ENCODE peak calls at places on chromosome 9, in four cellular contexts. One of them, this sample, is unnamed.

GRCh38 chr9:85224301-85224700 is 517.5 kb downstream of the AGTPBP1 start:
- DNase-seq in kidney: no peak
- DNase-seq in naive thymus-derived CD4-positive, alpha-beta T cell: no peak
- DNase-seq in T-helper 17 cell: no peak
- DNase-seq in this sample: no peak

GRCh38 chr9:6049798-6050197 is 34.4 kb upstream of the RANBP6 start:
- DNase-seq in naive thymus-derived CD4-positive, alpha-beta T cell: peak; percentile 34
- DNase-seq in T-helper 17 cell: no peak
- DNase-seq in kidney: no peak
- DNase-seq in this sample: no peak

GRCh38 chr9:117555964-117556629 is 141.2 kb upstream of the ASTN2 start:
- DNase-seq in T-helper 17 cell: no peak
- DNase-seq in naive thymus-derived CD4-positive, alpha-beta T cell: no peak
- DNase-seq in kidney: no peak
- DNase-seq in this sample: no peak

GRCh38 chr9:107312651-107313050 is 29.6 kb downstream of the RAD23B start:
- DNase-seq in naive thymus-derived CD4-positive, alpha-beta T cell: no peak
- DNase-seq in kidney: no peak
- DNase-seq in T-helper 17 cell: no peak
- DNase-seq in this sample: no peak

GRCh38 chr9:88892729-88893128 is 98.5 kb upstream of the S1PR3 start:
- DNase-seq in kidney: no peak
- DNase-seq in T-helper 17 cell: no peak
- DNase-seq in naive thymus-derived CD4-positive, alpha-beta T cell: no peak
- DNase-seq in this sample: no peak

GRCh38 chr9:81395301-81396054 is 293.9 kb downstream of the TLE1 start:
- DNase-seq in T-helper 17 cell: no peak
- DNase-seq in kidney: no peak
- DNase-seq in naive thymus-derived CD4-positive, alpha-beta T cell: no peak
- DNase-seq in this sample: no peak

GRCh38 chr9:84170521-84171141 is 169.9 kb downstream of the SLC28A3 start:
- DNase-seq in naive thymus-derived CD4-positive, alpha-beta T cell: no peak
- DNase-seq in T-helper 17 cell: no peak
- DNase-seq in kidney: peak; percentile 91
- DNase-seq in this sample: peak; percentile 72

GRCh38 chr9:2291980-2292704 is 277.0 kb downstream of the SMARCA2 start:
- DNase-seq in T-helper 17 cell: no peak
- DNase-seq in kidney: no peak
- DNase-seq in naive thymus-derived CD4-positive, alpha-beta T cell: no peak
- DNase-seq in this sample: no peak

GRCh38 chr9:5493597-5494511 is 16.5 kb upstream of the PDCD1LG2 start:
- DNase-seq in kidney: no peak
- DNase-seq in naive thymus-derived CD4-positive, alpha-beta T cell: no peak
- DNase-seq in T-helper 17 cell: no peak
- DNase-seq in this sample: peak; percentile 55

GRCh38 chr9:15885464-15885863 is 332.6 kb downstream of the CCDC171 start:
- DNase-seq in T-helper 17 cell: no peak
- DNase-seq in kidney: no peak
- DNase-seq in naive thymus-derived CD4-positive, alpha-beta T cell: no peak
- DNase-seq in this sample: no peak

GRCh38 chr9:90064248-90064647 is 459.4 kb downstream of the GADD45G start:
- DNase-seq in kidney: no peak
- DNase-seq in T-helper 17 cell: no peak
- DNase-seq in naive thymus-derived CD4-positive, alpha-beta T cell: no peak
- DNase-seq in this sample: no peak

GRCh38 chr9:116661037-116661954 is 25.8 kb upstream of the TRIM32 start:
- DNase-seq in naive thymus-derived CD4-positive, alpha-beta T cell: peak; percentile 39
- DNase-seq in T-helper 17 cell: no peak
- DNase-seq in kidney: no peak
- DNase-seq in this sample: peak; percentile 50

GRCh38 chr9:3879731-3880493 is 354.1 kb upstream of the RFX3 start:
- DNase-seq in T-helper 17 cell: no peak
- DNase-seq in naive thymus-derived CD4-positive, alpha-beta T cell: no peak
- DNase-seq in kidney: no peak
- DNase-seq in this sample: no peak

GRCh38 chr9:109476781-109477268 is 21.3 kb downstream of the PTPN3 start:
- DNase-seq in naive thymus-derived CD4-positive, alpha-beta T cell: no peak
- DNase-seq in kidney: no peak
- DNase-seq in T-helper 17 cell: no peak
- DNase-seq in this sample: no peak

GRCh38 chr9:113187935-113188595 is 33.0 kb downstream of the FKBP15 start:
- DNase-seq in T-helper 17 cell: no peak
- DNase-seq in naive thymus-derived CD4-positive, alpha-beta T cell: no peak
- DNase-seq in kidney: peak; percentile 73
- DNase-seq in this sample: no peak

GRCh38 chr9:72931897-72932296 is 21.0 kb downstream of the ALDH1A1 start:
- DNase-seq in naive thymus-derived CD4-positive, alpha-beta T cell: no peak
- DNase-seq in T-helper 17 cell: no peak
- DNase-seq in kidney: no peak
- DNase-seq in this sample: no peak

GRCh38 chr9:133763272-133764183 is 25.4 kb upstream of the SARDH start:
- DNase-seq in T-helper 17 cell: no peak
- DNase-seq in naive thymus-derived CD4-positive, alpha-beta T cell: no peak
- DNase-seq in kidney: peak; percentile 35
- DNase-seq in this sample: no peak

GRCh38 chr9:95181226-95181818 is 136.2 kb downstream of the FANCC start:
- DNase-seq in T-helper 17 cell: no peak
- DNase-seq in naive thymus-derived CD4-positive, alpha-beta T cell: peak; percentile 15
- DNase-seq in kidney: no peak
- DNase-seq in this sample: no peak

GRCh38 chr9:130053504-130054427 is at the start of gene GPR107:
- DNase-seq in T-helper 17 cell: peak; percentile 66
- DNase-seq in naive thymus-derived CD4-positive, alpha-beta T cell: peak; percentile 74
- DNase-seq in kidney: peak; percentile 94
- DNase-seq in this sample: peak; percentile 73

GRCh38 chr9:5626727-5627634 is 1.9 kb upstream of the RIC1 start:
- DNase-seq in kidney: no peak
- DNase-seq in naive thymus-derived CD4-positive, alpha-beta T cell: peak; percentile 83
- DNase-seq in T-helper 17 cell: no peak
- DNase-seq in this sample: no peak

GRCh38 chr9:127912882-127913281 is 4.0 kb downstream of the ST6GALNAC4 start:
- DNase-seq in naive thymus-derived CD4-positive, alpha-beta T cell: no peak
- DNase-seq in T-helper 17 cell: no peak
- DNase-seq in kidney: no peak
- DNase-seq in this sample: peak; percentile 71

GRCh38 chr9:68780735-68781134 is 75.7 kb downstream of the PIP5K1B start:
- DNase-seq in kidney: no peak
- DNase-seq in naive thymus-derived CD4-positive, alpha-beta T cell: no peak
- DNase-seq in T-helper 17 cell: no peak
- DNase-seq in this sample: no peak

GRCh38 chr9:31585158-31585557 is 799.3 kb upstream of the ACO1 start:
- DNase-seq in naive thymus-derived CD4-positive, alpha-beta T cell: no peak
- DNase-seq in T-helper 17 cell: no peak
- DNase-seq in kidney: no peak
- DNase-seq in this sample: no peak

GRCh38 chr9:104304925-104305324 is 199.1 kb upstream of the OR13F1 start:
- DNase-seq in kidney: no peak
- DNase-seq in T-helper 17 cell: no peak
- DNase-seq in naive thymus-derived CD4-positive, alpha-beta T cell: no peak
- DNase-seq in this sample: no peak

GRCh38 chr9:70947086-70947485 is 174.3 kb downstream of the TRPM3 start:
- DNase-seq in T-helper 17 cell: no peak
- DNase-seq in kidney: no peak
- DNase-seq in naive thymus-derived CD4-positive, alpha-beta T cell: no peak
- DNase-seq in this sample: no peak

GRCh38 chr9:93940951-93941350 is 14.2 kb downstream of the BARX1 start:
- DNase-seq in naive thymus-derived CD4-positive, alpha-beta T cell: no peak
- DNase-seq in kidney: no peak
- DNase-seq in T-helper 17 cell: no peak
- DNase-seq in this sample: no peak

GRCh38 chr9:127158995-127159801 is 36.8 kb upstream of the ANGPTL2 start:
- DNase-seq in naive thymus-derived CD4-positive, alpha-beta T cell: no peak
- DNase-seq in kidney: peak; percentile 84
- DNase-seq in T-helper 17 cell: no peak
- DNase-seq in this sample: peak; percentile 71

GRCh38 chr9:34337404-34337803 is 8.0 kb downstream of the NUDT2 start:
- DNase-seq in kidney: no peak
- DNase-seq in T-helper 17 cell: no peak
- DNase-seq in naive thymus-derived CD4-positive, alpha-beta T cell: no peak
- DNase-seq in this sample: no peak

GRCh38 chr9:130276121-130276520 is 10.6 kb downstream of the HMCN2 start:
- DNase-seq in kidney: no peak
- DNase-seq in T-helper 17 cell: no peak
- DNase-seq in naive thymus-derived CD4-positive, alpha-beta T cell: no peak
- DNase-seq in this sample: no peak

GRCh38 chr9:272251-273213 is 57.9 kb downstream of the DOCK8 start:
- DNase-seq in naive thymus-derived CD4-positive, alpha-beta T cell: peak; percentile 90
- DNase-seq in T-helper 17 cell: peak; percentile 41
- DNase-seq in kidney: no peak
- DNase-seq in this sample: peak; percentile 75

GRCh38 chr9:128419061-128419925 is 1.4 kb upstream of the CERCAM start:
- DNase-seq in T-helper 17 cell: no peak
- DNase-seq in naive thymus-derived CD4-positive, alpha-beta T cell: no peak
- DNase-seq in kidney: no peak
- DNase-seq in this sample: no peak

GRCh38 chr9:135602789-135603481 is 36.4 kb downstream of the GLT6D1 start:
- DNase-seq in kidney: no peak
- DNase-seq in naive thymus-derived CD4-positive, alpha-beta T cell: peak; percentile 37
- DNase-seq in T-helper 17 cell: no peak
- DNase-seq in this sample: peak; percentile 67

GRCh38 chr9:76419782-76420380 is 25.7 kb upstream of the RFK start:
- DNase-seq in T-helper 17 cell: no peak
- DNase-seq in kidney: no peak
- DNase-seq in naive thymus-derived CD4-positive, alpha-beta T cell: peak; percentile 5
- DNase-seq in this sample: no peak

GRCh38 chr9:77735515-77735914 is 87.4 kb upstream of the GNA14 start:
- DNase-seq in kidney: no peak
- DNase-seq in T-helper 17 cell: no peak
- DNase-seq in naive thymus-derived CD4-positive, alpha-beta T cell: no peak
- DNase-seq in this sample: no peak

GRCh38 chr9:84988621-84989020 is 319.1 kb downstream of the NTRK2 start:
- DNase-seq in naive thymus-derived CD4-positive, alpha-beta T cell: no peak
- DNase-seq in T-helper 17 cell: no peak
- DNase-seq in kidney: no peak
- DNase-seq in this sample: no peak

GRCh38 chr9:26112724-26113123 is 434.5 kb upstream of the TUSC1 start:
- DNase-seq in naive thymus-derived CD4-positive, alpha-beta T cell: no peak
- DNase-seq in T-helper 17 cell: no peak
- DNase-seq in kidney: no peak
- DNase-seq in this sample: no peak

GRCh38 chr9:122518841-122519240 is at the start of gene OR1J4:
- DNase-seq in kidney: no peak
- DNase-seq in naive thymus-derived CD4-positive, alpha-beta T cell: no peak
- DNase-seq in T-helper 17 cell: no peak
- DNase-seq in this sample: no peak

GRCh38 chr9:122518226-122518625 is 715 bp upstream of the OR1J4 start:
- DNase-seq in kidney: no peak
- DNase-seq in naive thymus-derived CD4-positive, alpha-beta T cell: no peak
- DNase-seq in T-helper 17 cell: no peak
- DNase-seq in this sample: no peak

DNA sequence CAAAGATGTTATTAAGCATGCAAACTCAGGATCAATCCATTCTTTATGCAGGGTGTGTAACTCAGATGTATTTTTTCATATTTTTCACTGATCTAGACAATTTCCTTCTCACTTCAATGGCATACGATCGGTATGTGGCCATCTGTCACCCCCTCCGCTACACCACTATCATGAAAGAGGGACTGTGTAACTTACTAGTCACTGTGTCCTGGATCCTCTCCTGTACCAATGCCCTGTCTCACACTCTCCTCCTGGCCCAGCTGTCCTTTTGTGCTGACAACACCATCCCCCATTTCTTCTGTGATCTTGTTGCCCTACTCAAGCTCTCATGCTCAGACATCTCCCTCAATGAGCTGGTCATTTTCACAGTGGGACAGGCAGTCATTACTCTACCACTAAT is 435 bp downstream of the OR1J4 start:
- DNase-seq in kidney: no peak
- DNase-seq in naive thymus-derived CD4-positive, alpha-beta T cell: no peak
- DNase-seq in T-helper 17 cell: no peak
- DNase-seq in this sample: no peak
- H3K9me3 ChIP-seq in kidney: no peaks in the 10 kb centered on the region
- H3K9me3 ChIP-seq in naive thymus-derived CD4-positive, alpha-beta T cell: no peaks in the 10 kb centered on the region
- H3K9me3 ChIP-seq in T-helper 17 cell: no peaks in the 10 kb centered on the region
- H3K9me3 ChIP-seq in this sample: no peaks in the 10 kb centered on the region

DNA sequence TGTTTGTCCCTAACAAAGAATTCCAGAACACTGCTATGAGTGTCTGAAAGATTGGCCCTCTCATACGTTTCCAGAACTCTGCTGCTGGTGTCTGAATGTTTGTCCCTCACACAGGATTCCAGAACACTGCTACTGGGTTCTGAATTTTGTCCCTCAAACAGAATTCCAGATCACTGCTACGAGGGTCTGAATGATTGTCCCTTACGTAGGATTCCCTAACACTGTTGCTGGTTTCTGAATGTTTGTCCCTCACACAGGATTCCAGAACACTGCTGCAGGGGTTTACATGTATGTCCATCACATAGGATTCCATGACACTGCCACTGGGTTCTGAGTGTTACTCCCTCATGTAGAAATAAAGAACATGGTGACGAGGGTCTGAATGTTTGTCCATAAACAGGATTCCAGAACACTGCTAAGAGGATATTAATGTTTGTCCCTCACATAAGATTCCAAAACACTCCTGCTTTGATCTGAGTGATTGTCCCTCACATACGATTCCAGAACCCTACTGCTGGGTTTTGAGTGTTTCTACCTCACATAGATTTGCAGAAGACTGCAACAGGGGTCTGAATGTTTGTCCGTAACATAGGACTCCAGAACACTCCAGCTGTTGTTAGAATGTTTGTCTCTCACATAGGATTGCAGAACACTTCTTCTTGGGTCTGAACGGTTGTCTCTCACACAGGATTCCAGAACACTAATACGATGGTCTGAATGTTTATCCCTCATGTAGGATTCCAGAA is 214.4 kb downstream of the FOXD4L6 start:
- DNase-seq in kidney: no peak
- DNase-seq in naive thymus-derived CD4-positive, alpha-beta T cell: no peak
- DNase-seq in T-helper 17 cell: no peak
- DNase-seq in this sample: no peak
- H3K9me3 ChIP-seq in kidney: peaks cover 77% of the 10 kb centered on the region
- H3K9me3 ChIP-seq in naive thymus-derived CD4-positive, alpha-beta T cell: peaks cover 71% of the 10 kb centered on the region
- H3K9me3 ChIP-seq in T-helper 17 cell: peaks cover 57% of the 10 kb centered on the region
- H3K9me3 ChIP-seq in this sample: peaks cover 79% of the 10 kb centered on the region

GRCh38 chr9:138077898-138078540 is 200.4 kb downstream of the CACNA1B start:
- DNase-seq in T-helper 17 cell: no peak
- DNase-seq in naive thymus-derived CD4-positive, alpha-beta T cell: no peak
- DNase-seq in kidney: peak; percentile 34
- DNase-seq in this sample: no peak

GRCh38 chr9:138075961-138076649 is 198.5 kb downstream of the CACNA1B start:
- DNase-seq in kidney: peak; percentile 52
- DNase-seq in T-helper 17 cell: no peak
- DNase-seq in naive thymus-derived CD4-positive, alpha-beta T cell: no peak
- DNase-seq in this sample: peak; percentile 9

GRCh38 chr9:138075496-138075895 is 197.9 kb downstream of the CACNA1B start:
- DNase-seq in kidney: peak; percentile 63
- DNase-seq in naive thymus-derived CD4-positive, alpha-beta T cell: no peak
- DNase-seq in T-helper 17 cell: no peak
- DNase-seq in this sample: peak; percentile 15

GRCh38 chr9:138077126-138077525 is 199.5 kb downstream of the CACNA1B start:
- DNase-seq in naive thymus-derived CD4-positive, alpha-beta T cell: no peak
- DNase-seq in kidney: peak; percentile 55
- DNase-seq in T-helper 17 cell: no peak
- DNase-seq in this sample: peak; percentile 27

GRCh38 chr9:138076650-138077009 is 199.0 kb downstream of the CACNA1B start:
- DNase-seq in T-helper 17 cell: no peak
- DNase-seq in kidney: peak; percentile 8
- DNase-seq in naive thymus-derived CD4-positive, alpha-beta T cell: no peak
- DNase-seq in this sample: no peak
- H3K9me3 ChIP-seq in T-helper 17 cell: no peaks in the 10 kb centered on the region
- H3K9me3 ChIP-seq in kidney: no peaks in the 10 kb centered on the region
- H3K9me3 ChIP-seq in naive thymus-derived CD4-positive, alpha-beta T cell: no peaks in the 10 kb centered on the region
- H3K9me3 ChIP-seq in this sample: no peaks in the 10 kb centered on the region

GRCh38 chr9:123441769-123442168 is 85.8 kb downstream of the CRB2 start:
- DNase-seq in T-helper 17 cell: no peak
- DNase-seq in kidney: no peak
- DNase-seq in naive thymus-derived CD4-positive, alpha-beta T cell: no peak
- DNase-seq in this sample: no peak
- H3K9me3 ChIP-seq in T-helper 17 cell: no peaks in the 10 kb centered on the region
- H3K9me3 ChIP-seq in kidney: no peaks in the 10 kb centered on the region
- H3K9me3 ChIP-seq in naive thymus-derived CD4-positive, alpha-beta T cell: no peaks in the 10 kb centered on the region
- H3K9me3 ChIP-seq in this sample: no peaks in the 10 kb centered on the region